ENCODE peak calls at places on chromosome 20, in four cellular contexts. One of them, this sample, is unnamed.

GRCh38 chr20:24718696-24719095 is 230.4 kb upstream of the CST7 start:
- DNase-seq in NB4: no peak
- DNase-seq in heart left ventricle: no peak
- DNase-seq in uterus: no peak
- DNase-seq in this sample: no peak

GRCh38 chr20:23629017-23629541 is 8.7 kb downstream of the CST3 start:
- DNase-seq in NB4: no peak
- DNase-seq in heart left ventricle: no peak
- DNase-seq in uterus: no peak
- DNase-seq in this sample: peak; percentile 71

GRCh38 chr20:40744072-40744471 is 55.0 kb upstream of the MAFB start:
- DNase-seq in NB4: no peak
- DNase-seq in uterus: no peak
- DNase-seq in heart left ventricle: no peak
- DNase-seq in this sample: no peak

GRCh38 chr20:43840382-43841070 is 74.1 kb upstream of the TOX2 start:
- DNase-seq in uterus: no peak
- DNase-seq in heart left ventricle: no peak
- DNase-seq in NB4: peak; percentile 72
- DNase-seq in this sample: peak; percentile 50

GRCh38 chr20:23258747-23259121 is 91.9 kb upstream of the NXT1 start:
- DNase-seq in NB4: no peak
- DNase-seq in uterus: no peak
- DNase-seq in heart left ventricle: no peak
- DNase-seq in this sample: no peak

GRCh38 chr20:35171753-35172433 is at the start of gene PROCR:
- DNase-seq in heart left ventricle: peak; percentile 89
- DNase-seq in NB4: peak; percentile 76
- DNase-seq in uterus: peak; percentile 91
- DNase-seq in this sample: peak; percentile 93

GRCh38 chr20:9051508-9051907 is 17.4 kb upstream of the PLCB4 start:
- DNase-seq in NB4: peak; percentile 10
- DNase-seq in heart left ventricle: no peak
- DNase-seq in uterus: no peak
- DNase-seq in this sample: no peak

GRCh38 chr20:25290646-25291431 is 43.0 kb downstream of the PYGB start:
- DNase-seq in heart left ventricle: peak; percentile 27
- DNase-seq in NB4: no peak
- DNase-seq in uterus: no peak
- DNase-seq in this sample: no peak

GRCh38 chr20:22579711-22580697 is 4.4 kb downstream of the FOXA2 start:
- DNase-seq in heart left ventricle: no peak
- DNase-seq in NB4: no peak
- DNase-seq in uterus: no peak
- DNase-seq in this sample: no peak

GRCh38 chr20:25281541-25281991 is 33.7 kb downstream of the PYGB start:
- DNase-seq in heart left ventricle: peak; percentile 28
- DNase-seq in uterus: peak; percentile 10
- DNase-seq in NB4: peak; percentile 87
- DNase-seq in this sample: peak; percentile 85

GRCh38 chr20:39289316-39289715 is 327.2 kb downstream of the DHX35 start:
- DNase-seq in heart left ventricle: no peak
- DNase-seq in NB4: peak; percentile 15
- DNase-seq in uterus: no peak
- DNase-seq in this sample: no peak
- TF ChIP-seq CTCF in heart left ventricle: peak; percentile 17
- TF ChIP-seq CTCF in NB4: peak; percentile 43
- TF ChIP-seq CTCF in uterus: no peak
- TF ChIP-seq CTCF in this sample: no peak

GRCh38 chr20:63695419-63696310 is 787 bp upstream of the TNFRSF6B start:
- DNase-seq in uterus: peak; percentile 25
- DNase-seq in NB4: no peak
- DNase-seq in heart left ventricle: peak; percentile 90
- DNase-seq in this sample: no peak
- TF ChIP-seq POLR2A in uterus: no peak
- TF ChIP-seq POLR2A in NB4: no peak
- TF ChIP-seq POLR2A in heart left ventricle: no peak
- TF ChIP-seq POLR2A in this sample: no peak

GRCh38 chr20:62886709-62887058 is 25.1 kb upstream of the TCFL5 start:
- DNase-seq in uterus: no peak
- DNase-seq in NB4: no peak
- DNase-seq in heart left ventricle: no peak
- DNase-seq in this sample: no peak

GRCh38 chr20:62885046-62885445 is 23.4 kb upstream of the TCFL5 start:
- DNase-seq in uterus: no peak
- DNase-seq in NB4: no peak
- DNase-seq in heart left ventricle: no peak
- DNase-seq in this sample: no peak

GRCh38 chr20:62884556-62884955 is 22.9 kb upstream of the TCFL5 start:
- DNase-seq in heart left ventricle: no peak
- DNase-seq in uterus: no peak
- DNase-seq in NB4: no peak
- DNase-seq in this sample: no peak

GRCh38 chr20:62887147-62887859 is 25.7 kb upstream of the TCFL5 start:
- DNase-seq in uterus: no peak
- DNase-seq in NB4: no peak
- DNase-seq in heart left ventricle: peak; percentile 73
- DNase-seq in this sample: no peak

DNA sequence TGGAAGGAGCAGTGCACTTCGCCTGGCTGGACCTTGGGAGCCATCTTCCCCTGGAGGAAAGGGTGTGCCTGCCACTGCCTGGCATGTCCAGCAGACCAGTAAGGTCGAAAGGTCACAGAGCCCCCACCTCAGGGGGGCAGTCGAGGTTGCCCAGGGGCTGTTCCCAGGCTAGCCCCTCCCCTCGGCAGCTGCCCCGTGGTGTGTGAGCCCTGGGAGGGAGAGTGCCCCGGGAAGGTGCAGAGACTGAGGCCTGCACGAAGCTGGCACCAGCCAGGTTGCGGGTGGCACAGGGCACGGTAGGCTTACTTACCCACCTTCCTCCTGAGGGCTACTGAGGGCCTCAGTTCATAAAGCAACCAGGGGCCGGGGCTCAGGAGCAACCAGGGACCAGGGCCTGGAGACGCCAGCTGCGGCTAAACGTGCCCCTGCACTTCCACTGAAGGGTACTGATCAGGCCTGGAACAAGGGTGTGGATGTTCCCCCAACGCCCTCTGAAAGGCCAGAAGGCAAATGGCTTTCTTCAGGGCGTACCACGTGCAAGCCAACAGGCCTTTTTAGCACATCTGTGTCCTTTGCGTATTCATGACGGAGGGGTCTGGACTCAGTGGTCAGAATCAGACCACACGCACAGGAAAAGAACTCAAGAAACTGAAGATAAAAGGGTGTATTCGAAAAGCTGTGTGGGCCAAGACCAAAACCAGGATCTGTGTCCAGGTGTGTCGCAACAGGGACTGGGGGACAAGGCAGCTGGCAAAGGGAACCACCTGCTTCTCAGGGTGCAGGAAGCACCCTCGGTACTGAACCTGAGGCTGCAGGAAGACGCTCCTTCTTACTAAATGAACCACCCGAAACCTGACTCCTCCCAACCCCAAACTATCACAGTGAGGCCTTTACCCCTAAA is 24.4 kb upstream of the TCFL5 start:
- DNase-seq in NB4: no peak
- DNase-seq in heart left ventricle: no peak
- DNase-seq in uterus: no peak
- DNase-seq in this sample: no peak
- H3K4me3 ChIP-seq in NB4: no peak overlapping the region
- H3K4me3 ChIP-seq in heart left ventricle: no peak overlapping the region
- H3K4me3 ChIP-seq in uterus: no peak overlapping the region
- H3K4me3 ChIP-seq in this sample: no peak overlapping the region

GRCh38 chr20:51456511-51457280 is 85.8 kb downstream of the NFATC2 start:
- DNase-seq in NB4: peak; percentile 63
- DNase-seq in heart left ventricle: peak; percentile 97
- DNase-seq in uterus: peak; percentile 98
- DNase-seq in this sample: peak; percentile 95
- TF ChIP-seq CTCF in NB4: no peak
- TF ChIP-seq CTCF in heart left ventricle: no peak
- TF ChIP-seq CTCF in uterus: no peak
- TF ChIP-seq CTCF in this sample: no peak

DNA sequence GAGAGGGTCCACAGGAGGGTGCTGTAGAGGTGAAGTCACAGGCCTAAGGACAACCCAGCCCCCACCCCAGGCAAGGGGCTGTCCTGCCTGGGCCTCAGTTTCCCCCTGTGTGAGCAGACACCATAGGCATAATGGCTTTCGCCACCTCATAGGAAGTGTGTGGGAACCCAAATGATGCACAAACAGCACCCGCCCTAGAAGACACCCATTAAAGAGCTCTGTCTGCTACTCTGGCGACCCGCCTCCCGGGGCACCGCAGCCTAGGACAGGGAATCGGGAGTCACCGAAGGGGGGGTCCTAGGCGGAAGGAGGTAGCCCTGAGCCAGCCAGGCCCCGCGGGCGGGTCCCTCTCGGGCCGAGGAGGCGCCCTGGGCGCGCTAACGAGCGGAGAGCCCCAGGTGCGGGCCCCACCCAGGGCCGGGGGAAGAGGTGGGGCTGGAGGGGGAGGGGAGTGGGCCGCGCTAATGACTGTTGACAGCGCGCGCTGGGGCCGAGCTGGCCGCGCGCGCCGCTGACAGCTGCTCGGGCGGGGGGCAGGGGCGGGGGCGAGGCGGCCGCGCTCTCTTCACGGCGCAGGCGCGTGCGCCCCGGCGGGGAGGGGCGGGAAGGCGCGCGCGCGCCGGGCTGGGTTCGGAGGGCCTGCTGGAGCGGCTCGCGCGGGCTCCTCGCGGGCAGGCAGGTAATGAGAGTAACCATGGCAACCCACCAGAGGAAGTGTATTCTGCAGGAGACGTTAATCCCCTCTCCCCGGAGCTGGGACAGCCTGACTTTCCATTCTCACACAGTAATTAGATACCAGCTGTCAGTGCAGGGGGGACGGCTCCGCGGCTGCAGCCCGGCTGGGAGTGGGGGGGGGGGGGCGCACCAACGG is 48.9 kb downstream of the NOL4L start:
- DNase-seq in uterus: no peak
- DNase-seq in heart left ventricle: peak; percentile 52
- DNase-seq in NB4: peak; percentile 63
- DNase-seq in this sample: no peak
- TF ChIP-seq POLR2A in uterus: no peak
- TF ChIP-seq POLR2A in heart left ventricle: no peak
- TF ChIP-seq POLR2A in NB4: peak; percentile 26
- TF ChIP-seq POLR2A in this sample: no peak

GRCh38 chr20:57262244-57263126 is 4.0 kb downstream of the BMP7 start:
- DNase-seq in uterus: no peak
- DNase-seq in heart left ventricle: no peak
- DNase-seq in NB4: no peak
- DNase-seq in this sample: no peak
- H3K4me3 ChIP-seq in uterus: no peak overlapping the region
- H3K4me3 ChIP-seq in heart left ventricle: no peak overlapping the region
- H3K4me3 ChIP-seq in NB4: no peak overlapping the region
- H3K4me3 ChIP-seq in this sample: no peak overlapping the region

GRCh38 chr20:18380908-18381529 is 85.8 kb downstream of the DZANK1 start:
- DNase-seq in uterus: no peak
- DNase-seq in heart left ventricle: no peak
- DNase-seq in NB4: no peak
- DNase-seq in this sample: no peak
- TF ChIP-seq CTCF in uterus: no peak
- TF ChIP-seq CTCF in heart left ventricle: no peak
- TF ChIP-seq CTCF in NB4: no peak
- TF ChIP-seq CTCF in this sample: no peak

GRCh38 chr20:50517817-50518154 is 7.6 kb downstream of the PTPN1 start:
- DNase-seq in heart left ventricle: no peak
- DNase-seq in uterus: no peak
- DNase-seq in NB4: peak; percentile 56
- DNase-seq in this sample: no peak

GRCh38 chr20:50521221-50521642 is 11.0 kb downstream of the PTPN1 start:
- DNase-seq in uterus: no peak
- DNase-seq in NB4: no peak
- DNase-seq in heart left ventricle: no peak
- DNase-seq in this sample: no peak

GRCh38 chr20:50520222-50520877 is 10.2 kb downstream of the PTPN1 start:
- DNase-seq in NB4: no peak
- DNase-seq in uterus: no peak
- DNase-seq in heart left ventricle: no peak
- DNase-seq in this sample: no peak

GRCh38 chr20:50518270-50518721 is 8.1 kb downstream of the PTPN1 start:
- DNase-seq in uterus: no peak
- DNase-seq in heart left ventricle: no peak
- DNase-seq in NB4: no peak
- DNase-seq in this sample: no peak

GRCh38 chr20:50519036-50519780 is 9.0 kb downstream of the PTPN1 start:
- DNase-seq in NB4: no peak
- DNase-seq in heart left ventricle: no peak
- DNase-seq in uterus: no peak
- DNase-seq in this sample: no peak
- TF ChIP-seq POLR2A in NB4: no peak
- TF ChIP-seq POLR2A in heart left ventricle: no peak
- TF ChIP-seq POLR2A in uterus: no peak
- TF ChIP-seq POLR2A in this sample: no peak